ENCODE peak calls at places on chromosome 5, in four cellular contexts. X is hepatocyte, Y is IMR-90, K is K562. P is an unnamed sample.

GRCh38 chr5:172744106-172745104 is 26.6 kb downstream of the DUSP1 start:
- DNase-seq in K (no peak), Y (no peak), X (no peak), P (no peak)

GRCh38 chr5:82107277-82107676 is 135.5 kb downstream of the ATG10 start:
- DNase-seq in K (peak; percentile 21), Y (peak; percentile 19), X (peak; percentile 24), P (peak; percentile 59)

GRCh38 chr5:71778678-71779276 is 59.7 kb downstream of the CARTPT start:
- DNase-seq in X (peak; percentile 28), K (no peak), Y (peak; percentile 14), P (peak; percentile 61)

GRCh38 chr5:42993516-42994284 is 46.4 kb downstream of the ANXA2R start:
- DNase-seq in Y (peak; percentile 89), K (peak; percentile 75), X (no peak), P (peak; percentile 37)

GRCh38 chr5:56330806-56331205 is 97.7 kb upstream of the ANKRD55 start:
- DNase-seq in Y (no peak), X (no peak), K (no peak), P (no peak)

GRCh38 chr5:64505769-64506566 is at the start of gene RGS7BP:
- DNase-seq in X (peak; percentile 76), K (no peak), Y (peak; percentile 7), P (peak; percentile 80)

GRCh38 chr5:168853972-168854371 is 274.8 kb upstream of the PANK3 start:
- DNase-seq in X (no peak), K (no peak), Y (no peak), P (no peak)

GRCh38 chr5:140833993-140834392 is at the start of gene PCDHA7:
- DNase-seq in Y (peak; percentile 2), K (peak; percentile 6), X (no peak), P (no peak)

GRCh38 chr5:52751137-52751536 is 36.6 kb upstream of the ITGA1 start:
- DNase-seq in X (no peak), Y (peak; percentile 46), K (no peak), P (no peak)

GRCh38 chr5:171623551-171624097 is 162.0 kb upstream of the SMIM23 start:
- DNase-seq in Y (no peak), X (peak; percentile 53), K (no peak), P (peak; percentile 79)

GRCh38 chr5:87853541-87853940 is 415.1 kb downstream of the TMEM161B start:
- DNase-seq in X (no peak), K (no peak), Y (no peak), P (no peak)

GRCh38 chr5:69517763-69518212 is 25.2 kb downstream of the OCLN start:
- DNase-seq in X (peak; percentile 69), Y (peak; percentile 40), K (no peak), P (no peak)

GRCh38 chr5:171850354-171850947 is 64.8 kb downstream of the SMIM23 start:
- DNase-seq in X (no peak), Y (no peak), K (peak; percentile 42), P (peak; percentile 85)

GRCh38 chr5:29697786-29698414 is 1495.6 kb upstream of the CDH6 start:
- DNase-seq in K (peak; percentile 8), Y (no peak), X (peak; percentile 46), P (peak; percentile 58)

GRCh38 chr5:152607393-152608165 is 202.5 kb upstream of the NMUR2 start:
- DNase-seq in X (no peak), K (no peak), Y (no peak), P (peak; percentile 63)

GRCh38 chr5:71751422-71751821 is 32.3 kb downstream of the CARTPT start:
- DNase-seq in K (no peak), X (no peak), Y (no peak), P (no peak)

GRCh38 chr5:126961702-126962101 is 68.7 kb downstream of the MARCHF3 start:
- DNase-seq in X (no peak), K (no peak), Y (peak; percentile 66), P (no peak)

GRCh38 chr5:123007771-123008170 is 28.8 kb downstream of the PPIC start:
- DNase-seq in X (no peak), K (no peak), Y (no peak), P (no peak)

GRCh38 chr5:66174338-66174737 is 30.2 kb downstream of the SREK1 start:
- DNase-seq in X (peak; percentile 18), K (peak; percentile 30), Y (peak; percentile 47), P (no peak)

GRCh38 chr5:172110260-172110815 is 77.7 kb downstream of the STK10 start:
- DNase-seq in X (no peak), K (no peak), Y (no peak), P (no peak)

GRCh38 chr5:114192108-114192507 is 169.8 kb upstream of the KCNN2 start:
- DNase-seq in X (no peak), Y (peak; percentile 88), K (no peak), P (no peak)

GRCh38 chr5:36029914-36030313 is 36.8 kb downstream of the UGT3A2 start:
- DNase-seq in X (no peak), K (no peak), Y (no peak), P (no peak)

GRCh38 chr5:93791520-93791972 is 50.1 kb upstream of the POU5F2 start:
- DNase-seq in K (no peak), X (peak; percentile 5), Y (peak; percentile 61), P (no peak)

GRCh38 chr5:16736158-16736994 is 119.6 kb upstream of the RETREG1 start:
- DNase-seq in Y (peak; percentile 87), K (peak; percentile 7), X (peak; percentile 72), P (peak; percentile 74)

GRCh38 chr5:16902846-16903245 is 33.2 kb downstream of the MYO10 start:
- DNase-seq in X (peak; percentile 57), K (no peak), Y (no peak), P (no peak)

GRCh38 chr5:180423598-180423997 is 70.5 kb upstream of the GFPT2 start:
- DNase-seq in X (no peak), K (no peak), Y (no peak), P (no peak)

GRCh38 chr5:77133061-77133758 is 46.1 kb upstream of the ZBED3 start:
- DNase-seq in Y (peak; percentile 97), X (peak; percentile 66), K (no peak), P (no peak)

GRCh38 chr5:1182633-1183423 is 18.6 kb upstream of the SLC6A19 start:
- DNase-seq in K (peak; percentile 64), Y (no peak), X (peak; percentile 83), P (no peak)
- H3K4me2 ChIP-seq in K (peak overlapping the region; percentile 60), Y (no peak overlapping the region), X (peak overlapping the region; percentile 66), P (no peak overlapping the region)

GRCh38 chr5:91487420-91487819 is 104.3 kb upstream of the ARRDC3 start:
- DNase-seq in X (no peak), K (no peak), Y (no peak), P (peak; percentile 87)

GRCh38 chr5:91486638-91487037 is 103.5 kb upstream of the ARRDC3 start:
- DNase-seq in Y (peak; percentile 23), K (no peak), X (no peak), P (no peak)

GRCh38 chr5:91490340-91490739 is 107.2 kb upstream of the ARRDC3 start:
- DNase-seq in Y (no peak), X (no peak), K (no peak), P (no peak)

DNA sequence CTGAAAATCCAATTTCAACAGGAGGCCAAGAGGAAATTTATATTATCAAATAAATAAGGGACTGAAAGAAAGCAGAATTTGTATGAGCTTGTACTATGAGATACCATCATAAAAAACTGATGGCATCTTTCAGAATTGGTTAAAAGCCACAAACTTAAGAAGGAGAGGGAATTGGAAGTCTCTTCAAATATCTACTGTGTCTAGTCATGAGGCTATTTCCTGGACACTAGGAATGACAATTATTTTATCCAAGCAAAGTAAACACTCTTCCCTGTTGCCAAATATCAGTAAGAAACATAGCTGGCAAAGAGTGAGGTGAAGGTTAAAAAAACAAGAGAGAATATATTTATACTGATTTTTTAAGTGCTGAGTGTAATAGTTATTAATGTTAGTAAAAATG is 101.5 kb upstream of the ARRDC3 start:
- DNase-seq in X (no peak), K (no peak), Y (no peak), P (no peak)
- H3K36me3 ChIP-seq in X (no peaks in the 10 kb centered on the region), K (no peaks in the 10 kb centered on the region), Y (no peaks in the 10 kb centered on the region), P (no peaks in the 10 kb centered on the region)

DNA sequence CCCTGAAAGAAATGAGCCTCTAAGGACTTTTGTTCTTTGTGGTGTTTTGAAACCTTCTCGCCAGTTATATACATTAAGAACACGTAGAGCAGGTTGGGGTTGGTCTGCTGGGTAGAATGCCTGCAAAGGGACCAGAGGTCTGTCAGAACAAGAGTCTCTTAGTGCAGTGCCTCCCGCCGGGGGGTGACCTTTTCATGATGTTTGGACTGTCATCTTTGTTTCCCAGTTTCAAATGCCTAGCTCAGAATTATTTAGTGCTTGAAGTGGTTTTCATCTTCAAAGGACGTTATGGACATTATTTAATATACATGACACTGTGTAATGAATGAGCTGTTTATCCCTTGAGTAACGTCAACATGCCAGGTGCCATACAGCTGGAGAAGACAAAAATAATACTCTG is 17.0 kb downstream of the TRIO start:
- DNase-seq in Y (no peak), K (no peak), X (no peak), P (no peak)
- H3K4me1 ChIP-seq in Y (peaks cover 31% of the 10 kb centered on the region), K (no peaks in the 10 kb centered on the region), X (peaks cover 14% of the 10 kb centered on the region), P (peaks cover 16% of the 10 kb centered on the region)

DNA sequence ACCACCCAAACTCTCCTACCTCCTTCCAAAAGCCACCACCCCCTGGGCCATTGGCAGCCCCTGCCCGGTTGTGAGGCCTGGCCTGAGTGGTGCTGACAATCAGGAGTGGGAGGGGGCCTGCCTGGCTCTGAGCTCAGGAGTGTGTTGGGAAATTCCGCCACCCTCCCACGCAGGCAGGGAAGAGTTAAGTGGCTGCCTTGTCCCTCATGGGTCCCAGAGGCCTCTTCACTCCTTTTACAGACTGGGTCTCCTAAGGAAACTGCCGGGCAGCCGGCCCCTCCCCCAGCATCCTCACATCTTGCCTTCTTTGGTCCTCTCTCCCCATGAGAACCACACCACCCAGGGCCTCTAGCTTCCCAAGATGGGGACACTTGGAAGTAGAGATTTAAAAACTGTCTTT is 47.3 kb downstream of the PPARGC1B start:
- DNase-seq in Y (no peak), K (no peak), X (no peak), P (peak; percentile 31)
- H3K4me2 ChIP-seq in Y (no peak overlapping the region), K (no peak overlapping the region), X (no peak overlapping the region), P (peak overlapping the region; percentile 45)

DNA sequence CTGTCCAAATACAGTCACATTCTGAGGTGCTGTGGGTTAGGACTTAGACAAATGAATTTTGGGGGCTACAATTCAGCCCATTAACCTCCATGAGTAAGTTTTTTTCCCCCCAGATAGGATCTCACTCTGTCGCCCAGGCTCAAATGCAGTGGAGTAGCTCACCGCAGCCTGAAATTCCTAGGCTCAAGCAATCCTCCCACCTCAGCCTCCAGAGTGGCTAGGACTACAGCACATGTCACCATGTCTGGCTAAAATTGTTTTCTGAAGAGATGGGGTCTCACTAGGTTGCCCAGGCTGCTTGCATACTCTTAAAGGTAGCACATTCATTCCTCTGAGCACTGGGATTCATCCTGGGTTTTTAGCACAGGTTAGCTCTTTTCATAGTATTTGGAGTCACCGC is 22.2 kb downstream of the PPP2CA start:
- DNase-seq in K (no peak), X (no peak), Y (no peak), P (no peak)
- H3K36me3 ChIP-seq in K (peaks cover 93% of the 10 kb centered on the region), X (no peaks in the 10 kb centered on the region), Y (peaks cover 36% of the 10 kb centered on the region), P (peaks cover 49% of the 10 kb centered on the region)

GRCh38 chr5:143180751-143181150 is 222.7 kb downstream of the NR3C1 start:
- DNase-seq in K (no peak), Y (no peak), X (no peak), P (no peak)

GRCh38 chr5:143182901-143183820 is 220.3 kb downstream of the NR3C1 start:
- DNase-seq in X (peak; percentile 50), K (no peak), Y (peak; percentile 48), P (no peak)

GRCh38 chr5:143181173-143181572 is 222.3 kb downstream of the NR3C1 start:
- DNase-seq in K (no peak), X (no peak), Y (no peak), P (no peak)

GRCh38 chr5:143183989-143184388 is 219.5 kb downstream of the NR3C1 start:
- DNase-seq in K (no peak), Y (no peak), X (no peak), P (no peak)

GRCh38 chr5:143182106-143182505 is 221.4 kb downstream of the NR3C1 start:
- DNase-seq in X (no peak), Y (no peak), K (no peak), P (no peak)
- H3K4me1 ChIP-seq in X (peaks cover 15% of the 10 kb centered on the region), Y (peaks cover 4% of the 10 kb centered on the region), K (peaks cover 4% of the 10 kb centered on the region), P (no peaks in the 10 kb centered on the region)